ENCODE peak calls at places on chromosomes 12 and 14, in five cellular contexts. One of them, this sample, is unnamed.

GRCh38 chr14:76274324-76274723 is 101.6 kb upstream of the ESRRB start:
- DNase-seq in Right ventricle myocardium inferior: no peak
- DNase-seq in skeletal muscle cell: no peak
- DNase-seq in EL: no peak
- DNase-seq in astrocyte of the hippocampus: no peak
- DNase-seq in this sample: no peak

GRCh38 chr12:130459916-130460315 is 122.2 kb downstream of the PIWIL1 start:
- DNase-seq in Right ventricle myocardium inferior: no peak
- DNase-seq in skeletal muscle cell: no peak
- DNase-seq in EL: no peak
- DNase-seq in astrocyte of the hippocampus: no peak
- DNase-seq in this sample: no peak

GRCh38 chr14:69980457-69981414 is 101.5 kb downstream of the SMOC1 start:
- DNase-seq in Right ventricle myocardium inferior: no peak
- DNase-seq in skeletal muscle cell: no peak
- DNase-seq in EL: no peak
- DNase-seq in astrocyte of the hippocampus: peak; percentile 8
- DNase-seq in this sample: no peak

GRCh38 chr14:65336191-65336591 is 76.3 kb upstream of the FUT8 start:
- DNase-seq in Right ventricle myocardium inferior: no peak
- DNase-seq in skeletal muscle cell: peak; percentile 30
- DNase-seq in EL: peak; percentile 69
- DNase-seq in astrocyte of the hippocampus: peak; percentile 54
- DNase-seq in this sample: peak; percentile 70

GRCh38 chr14:91158091-91158790 is 44.4 kb downstream of the DGLUCY start:
- DNase-seq in Right ventricle myocardium inferior: peak; percentile 68
- DNase-seq in skeletal muscle cell: no peak
- DNase-seq in EL: no peak
- DNase-seq in astrocyte of the hippocampus: no peak
- DNase-seq in this sample: no peak

GRCh38 chr12:129550353-129550752 is 353.5 kb downstream of the TMEM132D start:
- DNase-seq in Right ventricle myocardium inferior: no peak
- DNase-seq in skeletal muscle cell: no peak
- DNase-seq in EL: no peak
- DNase-seq in astrocyte of the hippocampus: peak; percentile 40
- DNase-seq in this sample: no peak

GRCh38 chr12:1488908-1489381 is 105.4 kb downstream of the FBXL14 start:
- DNase-seq in Right ventricle myocardium inferior: no peak
- DNase-seq in skeletal muscle cell: peak; percentile 42
- DNase-seq in EL: peak; percentile 37
- DNase-seq in astrocyte of the hippocampus: peak; percentile 47
- DNase-seq in this sample: no peak

GRCh38 chr12:40020261-40020691 is 85.6 kb downstream of the SLC2A13 start:
- DNase-seq in Right ventricle myocardium inferior: no peak
- DNase-seq in skeletal muscle cell: no peak
- DNase-seq in EL: no peak
- DNase-seq in astrocyte of the hippocampus: no peak
- DNase-seq in this sample: no peak

GRCh38 chr14:89915114-89915878 is 39.2 kb downstream of the EFCAB11 start:
- DNase-seq in Right ventricle myocardium inferior: no peak
- DNase-seq in skeletal muscle cell: no peak
- DNase-seq in EL: peak; percentile 69
- DNase-seq in astrocyte of the hippocampus: peak; percentile 83
- DNase-seq in this sample: peak; percentile 69

GRCh38 chr12:67068773-67069450 is 200.2 kb upstream of the CAND1 start:
- DNase-seq in Right ventricle myocardium inferior: peak; percentile 57
- DNase-seq in skeletal muscle cell: no peak
- DNase-seq in EL: peak; percentile 59
- DNase-seq in astrocyte of the hippocampus: peak; percentile 87
- DNase-seq in this sample: no peak

GRCh38 chr14:45198551-45198950 is 54.5 kb downstream of the MIS18BP1 start:
- DNase-seq in Right ventricle myocardium inferior: no peak
- DNase-seq in skeletal muscle cell: no peak
- DNase-seq in EL: peak; percentile 68
- DNase-seq in astrocyte of the hippocampus: peak; percentile 91
- DNase-seq in this sample: no peak

GRCh38 chr12:29317556-29318363 is 63.2 kb downstream of the ERGIC2 start:
- DNase-seq in Right ventricle myocardium inferior: no peak
- DNase-seq in skeletal muscle cell: no peak
- DNase-seq in EL: peak; percentile 60
- DNase-seq in astrocyte of the hippocampus: peak; percentile 58
- DNase-seq in this sample: peak; percentile 21